ENCODE peak calls at places on chromosomes 13 and 19, in six cellular contexts. G is HS-5; V is stimulated activated CD8-positive, alpha-beta memory T cell treated with anti-CD3 and anti-CD28 coated beads, Interleukin-7, amount 100 ng/mL, for 48 hours; J is immature natural killer cell; N is naive B cell; K is fibroblast of mammary gland. A is an unnamed sample.
A peak's percentile ranks its signal among the peaks of the same experiment; 100 is the strongest.

GRCh38 chr13:25882732-25883357 is 169.0 kb downstream of the SHISA2 start:
- DNase-seq in G (no peak), V (no peak), J (no peak), N (no peak), K (no peak), A (no peak)

GRCh38 chr19:40601061-40601973 is at the start of gene LTBP4:
- DNase-seq in G (no peak), V (no peak), J (peak; percentile 32), N (no peak), K (no peak), A (no peak)

GRCh38 chr19:35901854-35902661 is at the start of gene HCST:
- DNase-seq in G (peak; percentile 18), V (peak; percentile 25), J (peak; percentile 76), N (peak; percentile 69), K (peak; percentile 44), A (peak; percentile 24)

GRCh38 chr19:41356984-41357739 is 3.4 kb upstream of the TGFB1 start:
- DNase-seq in G (no peak), V (no peak), J (no peak), N (no peak), K (no peak), A (no peak)

GRCh38 chr13:110400786-110401533 is 93.9 kb downstream of the COL4A2 start:
- DNase-seq in G (no peak), V (no peak), J (no peak), N (no peak), K (peak; percentile 99), A (no peak)

GRCh38 chr13:111384441-111385181 is 64.2 kb downstream of the TEX29 start:
- DNase-seq in G (no peak), V (no peak), J (no peak), N (no peak), K (no peak), A (no peak)

GRCh38 chr19:39845621-39846175 is 481 bp downstream of the FBL start:
- DNase-seq in G (peak; percentile 18), V (no peak), J (no peak), N (no peak), K (no peak), A (no peak)

GRCh38 chr13:30978981-30979956 is 46.8 kb downstream of the TEX26 start:
- DNase-seq in G (no peak), V (peak; percentile 2), J (no peak), N (no peak), K (no peak), A (peak; percentile 68)

GRCh38 chr19:49786432-49786831 is 19.6 kb downstream of the AP2A1 start:
- DNase-seq in G (peak; percentile 16), V (no peak), J (no peak), N (no peak), K (peak; percentile 83), A (no peak)

GRCh38 chr13:46721054-46721453 is 75.9 kb downstream of the ESD start:
- DNase-seq in G (no peak), V (no peak), J (peak; percentile 23), N (peak; percentile 33), K (peak; percentile 57), A (no peak)

GRCh38 chr19:43524922-43525835 is 1.8 kb downstream of the ETHE1 start:
- DNase-seq in G (no peak), V (no peak), J (peak; percentile 21), N (no peak), K (peak; percentile 29), A (no peak)